ENCODE peak calls at places on chromosome 18, in five cellular contexts. E, K, P, X and H are unnamed samples.

GRCh38 chr18:57146956-57147636 is at the start of gene BOD1L2:
- DNase-seq in E (no peak), K (no peak), P (no peak), X (no peak), H (no peak)

GRCh38 chr18:71994273-71994672 is 549.9 kb downstream of the CBLN2 start:
- DNase-seq in E (no peak), K (no peak), P (no peak), X (no peak), H (no peak)

GRCh38 chr18:46069524-46069923 is 2.5 kb downstream of the PSTPIP2 start:
- DNase-seq in E (no peak), K (no peak), P (no peak), X (no peak), H (no peak)

GRCh38 chr18:49664086-49664890 is 102.4 kb downstream of the LIPG start:
- DNase-seq in E (peak), K (no peak), P (peak), X (peak), H (no peak)

GRCh38 chr18:23272498-23273232 is 137.4 kb downstream of the CABLES1 start:
- DNase-seq in E (no peak), K (no peak), P (no peak), X (no peak), H (no peak)

GRCh38 chr18:23291456-23292205 is 156.3 kb downstream of the CABLES1 start:
- DNase-seq in E (no peak), K (peak), P (no peak), X (no peak), H (no peak)

GRCh38 chr18:44723366-44723765 is 42.7 kb downstream of the SETBP1 start:
- DNase-seq in E (no peak), K (no peak), P (no peak), X (no peak), H (no peak)

GRCh38 chr18:41624461-41624860 is 330.6 kb upstream of the PIK3C3 start:
- DNase-seq in E (no peak), K (no peak), P (no peak), X (no peak), H (no peak)

GRCh38 chr18:58988595-58988994 is 123.9 kb downstream of the ZNF532 start:
- DNase-seq in E (no peak), K (no peak), P (no peak), X (no peak), H (no peak)

GRCh38 chr18:48782381-48782841 is 168.4 kb downstream of the SMAD7 start:
- DNase-seq in E (no peak), K (no peak), P (peak), X (no peak), H (no peak)

GRCh38 chr18:23871410-23871809 is 143.1 kb upstream of the TTC39C start:
- DNase-seq in E (no peak), K (no peak), P (peak), X (peak), H (no peak)

GRCh38 chr18:77102246-77103040 is 30.1 kb downstream of the MBP start:
- DNase-seq in E (no peak), K (no peak), P (no peak), X (no peak), H (no peak)

GRCh38 chr18:711330-711692 is 1.1 kb downstream of the ENOSF1 start:
- DNase-seq in E (peak), K (no peak), P (no peak), X (peak), H (no peak)

GRCh38 chr18:33135951-33136660 is 304.4 kb downstream of the CCDC178 start:
- DNase-seq in E (no peak), K (no peak), P (no peak), X (no peak), H (no peak)

GRCh38 chr18:8601277-8602032 is 7.8 kb upstream of the RAB12 start:
- DNase-seq in E (no peak), K (no peak), P (no peak), X (no peak), H (no peak)

GRCh38 chr18:75253784-75254183 is 43.2 kb downstream of the TSHZ1 start:
- DNase-seq in E (no peak), K (no peak), P (no peak), X (no peak), H (no peak)

GRCh38 chr18:44819944-44820510 is 139.3 kb downstream of the SETBP1 start:
- DNase-seq in E (no peak), K (no peak), P (peak), X (no peak), H (no peak)

GRCh38 chr18:31402026-31402373 is 25.4 kb downstream of the DSG4 start:
- DNase-seq in E (no peak), K (no peak), P (no peak), X (no peak), H (no peak)

GRCh38 chr18:23283933-23284430 is 148.7 kb downstream of the CABLES1 start:
- DNase-seq in E (peak), K (peak), P (no peak), X (no peak), H (peak)

GRCh38 chr18:58753976-58754375 is 82.7 kb downstream of the MALT1 start:
- DNase-seq in E (no peak), K (no peak), P (no peak), X (no peak), H (no peak)

GRCh38 chr18:25058520-25058919 is 293.4 kb downstream of the ZNF521 start:
- DNase-seq in E (no peak), K (no peak), P (no peak), X (no peak), H (no peak)

GRCh38 chr18:22552899-22553460 is 135.3 kb upstream of the CTAGE1 start:
- DNase-seq in E (no peak), K (no peak), P (no peak), X (no peak), H (no peak)

GRCh38 chr18:51049137-51049536 is 19.1 kb downstream of the SMAD4 start:
- DNase-seq in E (no peak), K (no peak), P (no peak), X (no peak), H (no peak)

GRCh38 chr18:77222464-77222863 is 27.2 kb upstream of the GALR1 start:
- DNase-seq in E (no peak), K (no peak), P (no peak), X (no peak), H (no peak)

DNA sequence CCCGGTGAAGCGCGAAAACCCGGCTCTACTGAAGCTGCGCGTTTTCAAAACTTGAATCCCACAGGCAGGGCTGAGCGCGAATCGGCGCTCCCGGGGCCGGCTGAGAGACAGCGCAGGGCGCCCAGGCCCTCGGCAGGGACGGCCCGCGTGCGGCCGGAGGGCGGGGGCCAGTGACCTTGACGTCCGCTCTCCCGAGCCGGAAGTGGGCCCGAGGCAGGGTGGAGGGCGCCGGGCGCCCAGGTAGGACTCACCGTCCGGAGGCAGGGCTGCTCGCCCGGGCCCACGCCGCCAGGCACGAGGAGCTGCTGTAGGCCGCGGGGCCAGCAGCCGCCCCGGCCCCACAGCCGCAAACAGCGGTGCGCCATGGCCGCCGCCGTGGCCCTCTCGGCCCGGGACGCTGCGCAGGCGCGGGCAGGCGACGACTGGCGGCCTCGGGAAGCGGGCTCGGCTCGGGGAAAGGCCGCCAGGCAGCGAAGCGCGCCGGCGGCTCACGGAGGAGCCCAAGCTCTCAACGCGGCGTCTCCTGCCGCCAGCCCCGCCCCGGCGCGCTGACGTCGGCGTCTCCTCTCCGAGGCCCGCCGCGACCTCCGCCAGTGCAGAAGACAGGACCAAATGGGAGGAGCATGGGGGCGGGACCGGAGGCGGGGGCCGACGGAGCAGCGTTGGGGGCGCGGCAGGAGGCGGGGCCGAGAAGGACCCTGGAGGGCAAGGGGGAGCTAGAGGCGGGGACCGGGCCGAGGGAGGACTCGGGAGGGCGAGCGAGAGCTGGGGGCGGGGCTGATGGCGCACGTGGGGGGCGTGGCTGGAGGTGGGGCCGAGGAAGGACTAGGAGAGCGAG is at the start of gene AFG3L2:
- DNase-seq in E (peak), K (peak), P (peak), X (peak), H (peak)
- TF ChIP-seq POLR2A in E (peak), K (peak), P (peak), X (peak), H (peak)

GRCh38 chr18:61939032-61939674 is 46.3 kb upstream of the RNF152 start:
- DNase-seq in E (no peak), K (no peak), P (no peak), X (no peak), H (no peak)

GRCh38 chr18:61943175-61943964 is 50.6 kb upstream of the RNF152 start:
- DNase-seq in E (no peak), K (no peak), P (no peak), X (no peak), H (no peak)

GRCh38 chr18:61946449-61946848 is 53.6 kb upstream of the RNF152 start:
- DNase-seq in E (no peak), K (no peak), P (no peak), X (no peak), H (no peak)

GRCh38 chr18:61942072-61942471 is 49.3 kb upstream of the RNF152 start:
- DNase-seq in E (no peak), K (no peak), P (no peak), X (no peak), H (no peak)
- TF ChIP-seq POLR2A in E (no peak), K (no peak), P (no peak), X (no peak), H (no peak)

GRCh38 chr18:79395761-79396404 is at the start of gene NFATC1:
- DNase-seq in E (peak), K (no peak), P (peak), X (peak), H (peak)
- TF ChIP-seq POLR2A in E (no peak), K (no peak), P (no peak), X (no peak), H (no peak)

DNA sequence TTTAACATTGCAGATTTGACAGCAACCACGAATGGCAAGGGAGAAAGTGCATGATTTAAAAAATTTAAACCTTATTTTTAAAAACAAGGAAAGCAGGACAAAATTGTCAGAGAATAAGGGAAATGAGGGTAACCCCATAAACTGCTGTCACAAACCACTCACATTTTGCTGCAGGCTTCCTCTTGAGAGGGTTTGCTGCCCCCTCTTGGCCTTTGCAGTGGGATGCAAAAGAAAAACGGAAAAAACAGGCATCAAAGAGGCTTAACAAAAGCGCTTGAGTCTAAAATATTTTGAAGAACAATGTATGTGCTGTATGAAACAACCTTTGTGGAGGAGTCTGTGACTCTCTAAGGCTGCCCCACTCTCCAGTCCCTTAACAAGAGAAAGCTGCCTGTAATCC is 91.6 kb downstream of the TMX3 start:
- DNase-seq in E (peak), K (peak), P (no peak), X (no peak), H (peak)
- TF ChIP-seq POLR2A in E (no peak), K (no peak), P (no peak), X (no peak), H (no peak)

DNA sequence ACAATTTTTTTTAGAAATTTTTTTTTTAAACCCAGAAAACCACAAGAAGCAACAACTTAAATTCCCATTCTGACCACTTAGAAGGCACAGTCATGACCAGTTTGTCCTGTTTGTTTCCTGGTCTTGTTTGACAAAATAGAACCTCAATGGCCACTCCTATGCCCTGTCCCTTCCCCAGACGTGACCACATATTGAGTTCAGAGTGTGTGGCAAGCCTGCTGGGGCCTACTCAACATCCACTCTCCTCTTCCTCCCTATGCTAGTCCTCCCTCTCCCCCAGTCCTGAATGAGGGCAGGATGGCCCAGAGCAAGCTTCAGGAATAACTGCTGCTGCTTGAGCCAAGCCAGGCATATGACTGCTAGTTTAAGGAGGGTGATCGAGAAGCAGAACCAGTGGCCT is 89.6 kb downstream of the PRELID3A start:
- DNase-seq in E (no peak), K (no peak), P (no peak), X (no peak), H (no peak)
- TF ChIP-seq POLR2A in E (no peak), K (no peak), P (no peak), X (no peak), H (no peak)

GRCh38 chr18:63949068-63949737 is at the start of gene HMSD:
- DNase-seq in E (peak), K (peak), P (peak), X (peak), H (no peak)
- TF ChIP-seq POLR2A in E (no peak), K (peak), P (no peak), X (no peak), H (no peak)

DNA sequence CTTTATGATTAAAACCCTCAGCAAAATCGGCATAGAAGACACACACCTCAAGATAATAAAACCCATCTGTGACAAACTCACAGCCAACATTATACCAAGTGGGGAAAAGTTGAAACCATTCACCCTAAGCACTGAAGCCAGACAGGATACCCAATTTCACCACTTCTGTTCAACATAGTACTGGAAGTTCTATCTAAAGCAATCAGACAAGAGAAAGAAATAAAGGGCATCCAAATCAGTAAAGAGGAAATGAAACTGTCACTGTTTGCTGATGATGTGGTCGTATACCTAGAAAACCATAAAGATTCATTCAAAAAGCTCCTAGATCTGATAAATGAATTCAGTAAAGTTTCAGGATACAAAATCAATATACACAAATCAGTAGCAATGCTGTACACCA is 16.4 kb upstream of the RPRD1A start:
- DNase-seq in E (no peak), K (no peak), P (no peak), X (no peak), H (no peak)
- TF ChIP-seq POLR2A in E (no peak), K (no peak), P (no peak), X (no peak), H (no peak)